ENCODE peak calls at places on chromosomes 5 and 9, in five cellular contexts. S is HepG2, G is K562, N is H1, J is GM12878. P is an unnamed sample.
A peak's percentile ranks its signal among the peaks of the same experiment; 100 is the strongest.

GRCh38 chr9:125380406-125380805 is 118.8 kb downstream of the GAPVD1 start:
- DNase-seq in S (no peak), J (no peak), G (no peak), N (no peak), P (no peak)

GRCh38 chr5:149664083-149664482 is 66.0 kb upstream of the PPARGC1B start:
- DNase-seq in S (no peak), J (no peak), G (no peak), N (no peak), P (no peak)

GRCh38 chr9:133733421-133734250 is 4.5 kb downstream of the SARDH start:
- DNase-seq in N (no peak), S (no peak), J (no peak), G (no peak), P (no peak)

GRCh38 chr9:91664669-91665068 is 241.0 kb upstream of the NFIL3 start:
- DNase-seq in J (no peak), N (no peak), G (no peak), S (no peak), P (no peak)

GRCh38 chr9:5838884-5839571 is 6.1 kb upstream of the ERMP1 start:
- DNase-seq in S (peak; percentile 96), G (peak; percentile 53), J (no peak), N (no peak), P (peak; percentile 58)

GRCh38 chr5:67643531-67643930 is 446.9 kb upstream of the CD180 start:
- DNase-seq in J (no peak), N (no peak), S (no peak), G (no peak), P (no peak)

GRCh38 chr9:130824616-130825015 is 10.4 kb upstream of the ABL1 start:
- DNase-seq in G (no peak), N (no peak), J (no peak), S (no peak), P (no peak)

GRCh38 chr9:88313364-88314220 is 74.7 kb upstream of the SPIN1 start:
- DNase-seq in J (no peak), S (no peak), N (peak; percentile 38), G (no peak), P (peak; percentile 80)

GRCh38 chr5:27568811-27569210 is 530.4 kb upstream of the CDH9 start:
- DNase-seq in S (no peak), G (no peak), N (no peak), J (no peak), P (no peak)

GRCh38 chr9:129623331-129623730 is 2.4 kb upstream of the C9orf50 start:
- DNase-seq in G (no peak), S (no peak), J (no peak), N (no peak), P (no peak)

GRCh38 chr5:3122985-3123762 is 371.7 kb upstream of the IRX2 start:
- DNase-seq in G (no peak), J (no peak), N (no peak), S (no peak), P (peak; percentile 57)

GRCh38 chr5:88551724-88552345 is 283.2 kb upstream of the TMEM161B start:
- DNase-seq in J (no peak), N (no peak), G (no peak), S (no peak), P (peak; percentile 26)
- TF ChIP-seq CREB1 in J (no peak), N (no peak), G (no peak), S (no peak), P (no peak)

DNA sequence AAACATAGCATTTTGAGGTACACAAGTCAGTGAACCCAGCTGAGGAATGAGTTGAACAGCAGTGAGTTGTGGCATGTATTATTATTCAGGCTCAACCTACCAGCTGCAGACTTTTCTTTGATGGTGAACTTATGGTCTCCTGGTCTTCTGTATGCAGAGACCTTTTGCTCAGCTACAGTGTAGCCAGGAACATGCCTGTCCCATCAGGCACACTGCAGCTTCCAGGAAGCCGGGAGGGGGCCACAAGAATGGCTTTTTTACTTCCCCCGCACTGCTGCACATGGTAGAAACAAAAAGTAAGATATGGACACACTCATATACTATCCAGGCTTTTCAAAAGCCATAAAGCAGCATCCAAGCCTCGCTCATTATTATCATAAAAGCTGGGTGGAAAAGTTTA is 65.3 kb upstream of the PLPP1 start:
- DNase-seq in S (no peak), J (no peak), N (no peak), G (no peak), P (no peak)
- H3K4me1 ChIP-seq in S (peaks cover 50% of the 10 kb centered on the region), J (peaks cover 7% of the 10 kb centered on the region), N (peaks cover 2% of the 10 kb centered on the region), G (no peaks in the 10 kb centered on the region), P (peaks cover 27% of the 10 kb centered on the region)

GRCh38 chr5:146796911-146797310 is 81.6 kb downstream of the PPP2R2B start:
- DNase-seq in N (no peak), G (no peak), J (no peak), S (no peak), P (no peak)
- TF ChIP-seq CREB1 in N (no peak), G (no peak), J (no peak), S (no peak), P (no peak)

DNA sequence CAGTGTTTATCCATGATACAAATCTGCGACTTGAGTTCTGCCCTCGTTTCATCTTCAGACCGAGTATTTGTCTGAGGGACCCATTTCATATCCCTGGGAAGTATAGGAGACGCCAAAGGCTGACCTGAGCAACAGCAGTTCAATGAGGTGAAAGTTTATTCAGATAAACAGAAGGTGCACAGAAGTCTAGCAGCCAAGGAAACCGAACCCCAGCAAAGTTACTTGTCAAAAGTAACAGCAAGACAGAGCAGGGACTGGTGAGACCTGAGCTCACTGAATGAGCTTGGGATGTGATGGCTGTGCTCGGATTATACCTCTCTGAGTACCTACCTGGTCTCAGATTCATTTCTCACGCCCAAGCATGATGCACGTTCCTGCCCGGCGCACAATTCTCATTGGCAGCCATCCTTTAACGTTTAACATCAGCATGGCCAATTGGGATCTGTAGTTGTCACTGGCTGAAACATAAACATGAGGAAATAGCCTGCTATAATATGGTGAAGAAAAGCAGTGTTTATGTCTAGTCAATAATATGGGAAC is 602 bp downstream of the LYRM7 start:
- DNase-seq in G (no peak), J (no peak), N (no peak), S (peak; percentile 27), P (peak; percentile 41)
- H3K4me1 ChIP-seq in G (peaks cover 11% of the 10 kb centered on the region), J (peaks cover 3% of the 10 kb centered on the region), N (no peaks in the 10 kb centered on the region), S (peaks cover 25% of the 10 kb centered on the region), P (peaks cover 4% of the 10 kb centered on the region)

GRCh38 chr5:56729488-56729887 is 85.9 kb upstream of the MAP3K1 start:
- DNase-seq in J (no peak), G (no peak), N (no peak), S (no peak), P (no peak)
- TF ChIP-seq CREB1 in J (no peak), G (no peak), N (no peak), S (no peak), P (no peak)

GRCh38 chr9:15491950-15492349 is 18.8 kb downstream of the PSIP1 start:
- DNase-seq in S (no peak), N (no peak), G (no peak), J (no peak), P (no peak)
- H3K4me1 ChIP-seq in S (no peaks in the 10 kb centered on the region), N (peaks cover 2% of the 10 kb centered on the region), G (no peaks in the 10 kb centered on the region), J (no peaks in the 10 kb centered on the region), P (no peaks in the 10 kb centered on the region)

GRCh38 chr5:5432020-5432707 is 9.7 kb downstream of the ICE1 start:
- DNase-seq in J (no peak), G (no peak), S (no peak), N (no peak), P (no peak)

GRCh38 chr5:5437227-5438172 is 15.0 kb downstream of the ICE1 start:
- DNase-seq in S (no peak), J (no peak), N (no peak), G (no peak), P (no peak)

GRCh38 chr5:5436206-5436765 is 13.8 kb downstream of the ICE1 start:
- DNase-seq in N (no peak), G (no peak), S (no peak), J (no peak), P (no peak)
- TF ChIP-seq CREB1 in N (no peak), G (no peak), S (no peak), J (no peak), P (no peak)

GRCh38 chr9:122031157-122031556 is 62.0 kb downstream of the TTLL11 start:
- DNase-seq in N (no peak), S (no peak), J (no peak), G (no peak), P (no peak)
- H3K4me1 ChIP-seq in N (no peaks in the 10 kb centered on the region), S (no peaks in the 10 kb centered on the region), J (no peaks in the 10 kb centered on the region), G (peaks cover 4% of the 10 kb centered on the region), P (no peaks in the 10 kb centered on the region)

DNA sequence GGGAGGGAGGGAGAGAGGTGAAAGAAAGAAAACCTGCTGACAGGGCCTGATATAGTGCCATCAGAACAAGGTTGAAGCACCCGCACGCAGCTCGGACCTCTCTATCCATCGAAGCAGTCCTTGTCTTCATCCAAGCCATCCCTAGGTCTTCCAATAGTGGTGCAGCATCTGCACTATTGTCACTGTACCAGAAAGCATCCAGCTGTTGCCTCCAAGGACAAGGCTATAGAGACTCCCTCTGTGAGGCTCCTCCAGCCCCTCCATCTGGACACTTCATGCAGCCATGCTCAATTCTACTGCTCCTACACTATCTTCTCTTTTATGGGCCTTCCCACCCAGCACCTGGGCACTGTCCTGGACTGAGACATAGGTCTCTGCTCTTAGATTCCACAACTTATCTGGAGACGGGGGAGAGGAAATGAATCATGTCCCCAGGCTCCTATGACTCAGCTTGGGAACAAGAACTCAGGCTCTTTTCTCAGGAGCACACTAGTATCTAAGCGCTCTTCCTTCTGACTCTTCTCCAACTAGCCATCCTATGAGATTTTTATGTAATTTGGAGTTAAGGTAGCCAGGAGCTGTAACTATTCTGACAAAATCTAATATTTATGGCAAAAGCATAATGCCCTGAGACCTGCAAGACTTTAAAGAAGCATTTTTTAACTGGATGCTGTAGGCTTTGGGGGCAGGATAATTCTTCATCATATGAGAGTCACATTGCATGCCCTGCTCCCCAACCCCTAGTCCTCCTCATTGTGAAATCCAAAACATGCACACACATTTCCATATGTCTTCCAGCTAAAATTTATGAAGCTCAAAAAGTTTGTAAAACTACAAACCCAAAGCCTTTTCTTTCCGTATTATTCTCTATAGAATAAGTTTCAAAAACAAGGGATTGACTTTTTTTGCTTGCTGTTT is 446.8 kb downstream of the CCDC171 start:
- DNase-seq in N (no peak), G (no peak), J (no peak), S (no peak), P (no peak)
- TF ChIP-seq CREB1 in N (no peak), G (no peak), J (no peak), S (no peak), P (no peak)